ENCODE peak calls at places on chromosomes 13 and 19, in six cellular contexts. T is AG04449; M is tibial artery; C is effector memory CD4-positive, alpha-beta T cell; A is ACHN; F is activated naive CD4-positive, alpha-beta T cell. E is an unnamed sample.

GRCh38 chr19:406121-406711 is 2.7 kb downstream of the C2CD4C start:
- DNase-seq in T (no peak), A (no peak), M (peak), F (no peak), C (no peak), E (no peak)

GRCh38 chr13:112711528-112712265 is 21.9 kb downstream of the ATP11A start:
- DNase-seq in M (peak), F (no peak), T (peak), A (peak), C (no peak), E (peak)

GRCh38 chr13:73532582-73532981 is 473.8 kb downstream of the KLF5 start:
- DNase-seq in A (no peak), F (no peak), M (no peak), C (no peak), T (no peak), E (no peak)

GRCh38 chr13:80054806-80055205 is 286.1 kb downstream of the SPRY2 start:
- DNase-seq in T (no peak), F (no peak), A (no peak), C (no peak), M (no peak), E (no peak)

GRCh38 chr13:83907196-83907989 is 25.1 kb upstream of the SLITRK1 start:
- DNase-seq in T (no peak), C (no peak), M (no peak), A (no peak), F (no peak), E (no peak)

GRCh38 chr19:17205237-17206140 is 9.7 kb upstream of the USE1 start:
- DNase-seq in M (no peak), T (no peak), A (peak), F (no peak), C (peak), E (peak)

GRCh38 chr19:42421591-42422031 is 5.6 kb downstream of the LIPE start:
- DNase-seq in M (no peak), F (no peak), C (no peak), A (no peak), T (no peak), E (no peak)

GRCh38 chr13:30044932-30045331 is 194.5 kb upstream of the UBL3 start:
- DNase-seq in C (no peak), F (no peak), A (no peak), T (no peak), M (no peak), E (no peak)

GRCh38 chr19:38425810-38426466 is at the start of gene RASGRP4:
- DNase-seq in F (no peak), T (no peak), A (no peak), C (peak), M (no peak), E (no peak)

GRCh38 chr19:52941941-52942370 is 18.7 kb upstream of the ZNF888 start:
- DNase-seq in M (peak), F (no peak), A (no peak), T (no peak), C (no peak), E (peak)